ENCODE peak calls at places on chromosomes 2 and 18, in nine cellular contexts. V, F, K, G, I, H, Z, R and W are unnamed samples.

GRCh38 chr2:133885847-133886246 is 317.6 kb upstream of the NCKAP5 start:
- DNase-seq in R (peak; percentile 11), K (no peak), G (peak; percentile 6), I (no peak), F (peak; percentile 66), V (no peak), H (no peak), Z (peak; percentile 45), W (no peak)

GRCh38 chr2:96903318-96903717 is 33.4 kb upstream of the SEMA4C start:
- DNase-seq in Z (no peak), G (no peak), H (no peak), K (no peak), I (no peak), F (no peak), R (no peak), V (no peak), W (no peak)

GRCh38 chr2:238586931-238587775 is 160.4 kb downstream of the ASB1 start:
- DNase-seq in H (no peak), R (no peak), F (peak; percentile 43), V (no peak), K (no peak), Z (no peak), G (no peak), I (no peak), W (no peak)

GRCh38 chr2:134301099-134301970 is 47.5 kb downstream of the MGAT5 start:
- DNase-seq in I (no peak), G (peak; percentile 71), K (no peak), R (no peak), V (no peak), F (no peak), H (no peak), Z (peak; percentile 20), W (no peak)

GRCh38 chr2:223107825-223108224 is 55.8 kb downstream of the KCNE4 start:
- DNase-seq in Z (no peak), I (no peak), K (no peak), V (no peak), R (no peak), H (no peak), F (no peak), G (no peak), W (no peak)

GRCh38 chr2:110752871-110753270 is 20.5 kb downstream of the ACOXL start:
- DNase-seq in R (no peak), K (no peak), I (no peak), V (no peak), F (no peak), Z (no peak), H (no peak), G (no peak), W (no peak)

GRCh38 chr18:25886283-25886682 is 204.1 kb downstream of the SS18 start:
- DNase-seq in K (no peak), V (no peak), R (no peak), Z (no peak), F (no peak), H (no peak), G (no peak), I (no peak), W (no peak)

GRCh38 chr2:171172980-171173542 is 12.4 kb upstream of the TLK1 start:
- DNase-seq in V (no peak), I (no peak), K (no peak), R (no peak), F (no peak), Z (no peak), H (no peak), G (no peak), W (no peak)

GRCh38 chr2:64401501-64401880 is 52.5 kb upstream of the LGALSL start:
- DNase-seq in R (peak; percentile 76), K (peak; percentile 59), H (no peak), Z (no peak), G (no peak), V (no peak), I (no peak), F (no peak), W (no peak)

GRCh38 chr18:59730896-59731295 is 33.7 kb upstream of the CCBE1 start:
- DNase-seq in K (no peak), V (no peak), G (no peak), Z (no peak), H (no peak), I (no peak), R (no peak), F (no peak), W (no peak)

GRCh38 chr2:121086450-121086849 is 198.6 kb downstream of the TFCP2L1 start:
- DNase-seq in R (no peak), I (no peak), K (no peak), G (no peak), V (no peak), H (no peak), Z (no peak), F (no peak), W (peak; percentile 20)

GRCh38 chr2:197281421-197281820 is 29.2 kb downstream of the ANKRD44 start:
- DNase-seq in V (no peak), F (no peak), R (no peak), Z (no peak), G (no peak), H (no peak), K (no peak), I (no peak), W (no peak)

GRCh38 chr2:70939847-70940580 is 4.3 kb downstream of the ATP6V1B1 start:
- DNase-seq in H (no peak), G (no peak), F (peak; percentile 51), Z (no peak), I (no peak), R (no peak), V (no peak), K (no peak), W (no peak)
- H3K27ac ChIP-seq in H (no peak overlapping the region), G (no peak overlapping the region), F (no peak overlapping the region), Z (no peak overlapping the region), I (no peak overlapping the region), R (peak overlapping the region; percentile 64), V (no peak overlapping the region), K (no peak overlapping the region), W (no peak overlapping the region)

GRCh38 chr2:205156457-205156856 is 525.8 kb upstream of the NRP2 start:
- DNase-seq in I (no peak), V (no peak), G (no peak), F (no peak), R (no peak), Z (no peak), K (no peak), H (no peak), W (no peak)
- H3K27ac ChIP-seq in I (no peak overlapping the region), V (no peak overlapping the region), G (no peak overlapping the region), F (no peak overlapping the region), R (no peak overlapping the region), Z (no peak overlapping the region), K (no peak overlapping the region), H (no peak overlapping the region), W (no peak overlapping the region)

DNA sequence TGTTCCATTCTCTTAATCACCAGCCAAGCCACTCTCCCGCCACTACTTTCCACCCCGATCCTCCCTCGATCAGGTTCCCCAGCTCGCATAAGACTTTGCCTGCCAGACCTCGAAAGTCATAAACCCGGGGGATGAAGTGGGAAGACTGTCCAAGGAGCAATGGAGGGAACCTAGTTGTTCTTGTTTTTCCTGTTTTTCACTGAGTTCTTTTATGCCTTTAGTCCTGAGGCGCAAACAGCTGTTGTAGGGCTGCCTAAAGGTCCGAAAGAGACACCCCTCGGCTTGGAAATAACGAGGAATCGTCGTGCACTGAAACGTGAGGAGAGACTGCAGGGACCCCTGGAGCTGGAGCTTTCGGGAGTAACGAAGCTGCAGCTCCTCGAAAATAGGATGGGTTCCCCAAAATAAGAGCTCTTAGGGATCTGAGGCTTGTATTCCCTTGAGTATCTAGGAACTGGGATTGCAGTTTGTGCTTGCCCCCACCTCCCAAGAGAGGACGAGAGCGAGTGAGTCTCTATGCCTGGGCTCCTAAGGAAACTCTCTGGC is 1.7 kb upstream of the HOXD12 start:
- DNase-seq in V (no peak), H (no peak), F (no peak), R (no peak), I (no peak), G (no peak), K (no peak), Z (no peak), W (no peak)
- H3K27ac ChIP-seq in V (no peak overlapping the region), H (no peak overlapping the region), F (no peak overlapping the region), R (no peak overlapping the region), I (no peak overlapping the region), G (no peak overlapping the region), K (no peak overlapping the region), Z (peak overlapping the region; percentile 68), W (no peak overlapping the region)

GRCh38 chr2:20931346-20931745 is 108.4 kb upstream of the LDAH start:
- DNase-seq in F (no peak), R (no peak), K (no peak), Z (no peak), V (no peak), H (no peak), I (no peak), G (no peak), W (no peak)
- H3K27ac ChIP-seq in F (no peak overlapping the region), R (no peak overlapping the region), K (no peak overlapping the region), Z (peak overlapping the region; percentile 69), V (no peak overlapping the region), H (no peak overlapping the region), I (no peak overlapping the region), G (no peak overlapping the region), W (no peak overlapping the region)